ENCODE peak calls at places on chromosomes 5 and 9, in six cellular contexts. J is heart right ventricle, C is hepatocyte, Q is adipocyte, V is HAP-1, F is heart left ventricle. O is an unnamed sample.

GRCh38 chr5:34886718-34887117 is 28.6 kb downstream of the RAD1 start:
- DNase-seq in J (no peak), C (no peak), Q (no peak), V (no peak), F (no peak), O (no peak)

GRCh38 chr9:15158019-15158418 is 149.0 kb downstream of the TTC39B start:
- DNase-seq in J (no peak), C (no peak), Q (no peak), V (no peak), F (no peak), O (no peak)

GRCh38 chr5:82820958-82821880 is 256.0 kb downstream of the TMEM167A start:
- DNase-seq in J (no peak), C (no peak), Q (no peak), V (peak; percentile 62), F (no peak), O (no peak)

GRCh38 chr5:95296291-95296690 is 11.4 kb upstream of the MCTP1 start:
- DNase-seq in J (no peak), C (no peak), Q (no peak), V (no peak), F (no peak), O (no peak)

GRCh38 chr9:83933804-83934203 is 12.6 kb upstream of the KIF27 start:
- DNase-seq in J (no peak), C (peak; percentile 42), Q (peak; percentile 71), V (no peak), F (no peak), O (no peak)

GRCh38 chr9:96141666-96142065 is 160.3 kb downstream of the HSD17B3 start:
- DNase-seq in J (no peak), C (no peak), Q (no peak), V (no peak), F (no peak), O (no peak)

GRCh38 chr9:134813841-134814240 is 66.8 kb upstream of the FCN2 start:
- DNase-seq in J (no peak), C (no peak), Q (no peak), V (no peak), F (no peak), O (no peak)

GRCh38 chr5:134006119-134006514 is 1.3 kb upstream of the VDAC1 start:
- DNase-seq in J (no peak), C (no peak), Q (no peak), V (no peak), F (no peak), O (no peak)

GRCh38 chr9:23606107-23606506 is 219.9 kb downstream of the ELAVL2 start:
- DNase-seq in J (no peak), C (no peak), Q (no peak), V (no peak), F (no peak), O (no peak)

GRCh38 chr9:126558051-126558665 is 55.6 kb upstream of the LMX1B start:
- DNase-seq in J (peak; percentile 50), C (peak; percentile 77), Q (peak; percentile 71), V (peak; percentile 77), F (peak; percentile 76), O (peak; percentile 51)

DNA sequence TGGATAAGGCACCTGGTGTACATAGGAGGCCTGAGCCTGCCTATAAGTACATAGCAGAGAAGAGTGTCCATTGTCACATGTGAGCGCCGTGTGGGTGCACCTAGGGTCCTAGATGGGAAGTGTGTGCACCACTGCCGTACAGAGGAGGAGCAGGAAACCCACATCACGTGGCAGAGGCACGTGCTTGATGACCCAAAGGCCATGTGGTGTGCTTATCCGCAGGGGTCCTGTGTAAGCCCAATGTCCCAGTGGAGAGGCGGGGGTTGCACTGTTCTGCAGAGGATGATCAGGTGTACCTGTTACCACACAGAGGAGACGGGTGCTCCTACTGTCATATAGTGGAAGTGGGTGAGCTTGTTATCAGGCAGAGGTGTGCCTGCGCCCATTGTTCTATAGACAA is 354.1 kb upstream of the IRX2 start:
- DNase-seq in J (no peak), C (no peak), Q (no peak), V (peak; percentile 66), F (no peak), O (no peak)
- H3K9me3 ChIP-seq in J (no peaks in the 10 kb centered on the region), C (no peaks in the 10 kb centered on the region), Q (peaks cover 3% of the 10 kb centered on the region), V (no peaks in the 10 kb centered on the region), F (no peaks in the 10 kb centered on the region), O (no peaks in the 10 kb centered on the region)

GRCh38 chr5:150905312-150905683 is 518 bp upstream of the ZNF300 start:
- DNase-seq in J (no peak), C (no peak), Q (no peak), V (no peak), F (no peak), O (no peak)
- H3K4me3 ChIP-seq in J (peak overlapping the region; percentile 45), C (peak overlapping the region; percentile 43), Q (peak overlapping the region; percentile 91), V (no peak overlapping the region), F (peak overlapping the region; percentile 56), O (no peak overlapping the region)

DNA sequence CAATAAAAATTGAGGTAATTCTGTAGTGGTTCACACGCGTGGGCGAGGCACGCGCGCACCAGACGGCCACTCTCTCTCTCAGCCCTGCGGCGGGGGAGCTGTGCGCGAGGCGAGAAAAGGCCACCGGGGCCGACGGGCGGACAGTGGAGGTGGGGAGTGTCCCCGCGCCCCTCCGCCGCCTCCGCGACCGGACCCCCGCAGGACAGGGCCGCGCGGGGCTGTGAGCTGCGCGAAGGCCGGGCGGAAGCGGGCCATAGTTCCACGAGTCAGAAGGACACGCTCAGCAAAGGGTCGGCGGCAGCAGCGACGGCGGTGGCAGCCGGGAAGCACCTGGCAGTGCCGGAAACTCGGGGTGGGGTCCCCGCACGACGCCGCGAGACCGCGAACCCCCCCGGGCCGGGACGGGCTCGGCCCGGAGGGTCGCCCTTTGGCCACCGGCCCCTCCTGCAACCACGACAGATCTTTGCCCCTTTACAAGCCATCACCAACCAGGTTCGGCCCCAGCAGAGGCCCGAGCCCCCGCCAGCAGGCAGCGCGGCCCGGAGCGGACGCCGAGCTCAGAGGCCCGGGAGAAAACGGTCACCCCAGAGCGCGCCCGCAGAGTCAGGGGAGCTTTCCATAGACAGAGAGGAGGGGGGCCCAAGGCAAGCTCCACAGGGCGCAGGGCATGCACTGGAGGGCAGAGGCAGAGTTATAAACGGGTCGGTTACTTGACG is 60.9 kb downstream of the ZNF354C start:
- DNase-seq in J (no peak), C (no peak), Q (no peak), V (no peak), F (no peak), O (no peak)
- H3K9me3 ChIP-seq in J (no peaks in the 10 kb centered on the region), C (no peaks in the 10 kb centered on the region), Q (no peaks in the 10 kb centered on the region), V (no peaks in the 10 kb centered on the region), F (no peaks in the 10 kb centered on the region), O (no peaks in the 10 kb centered on the region)

GRCh38 chr9:136656339-136656738 is 6.4 kb upstream of the EGFL7 start:
- DNase-seq in J (no peak), C (no peak), Q (no peak), V (no peak), F (no peak), O (no peak)

GRCh38 chr9:136657975-136658848 is 4.5 kb upstream of the EGFL7 start:
- DNase-seq in J (peak; percentile 36), C (no peak), Q (no peak), V (no peak), F (peak; percentile 64), O (no peak)

GRCh38 chr9:136658849-136659535 is 3.7 kb upstream of the EGFL7 start:
- DNase-seq in J (peak; percentile 23), C (no peak), Q (no peak), V (no peak), F (no peak), O (no peak)

GRCh38 chr9:136655244-136656225 is 7.2 kb upstream of the EGFL7 start:
- DNase-seq in J (peak; percentile 73), C (no peak), Q (no peak), V (no peak), F (peak; percentile 82), O (no peak)

DNA sequence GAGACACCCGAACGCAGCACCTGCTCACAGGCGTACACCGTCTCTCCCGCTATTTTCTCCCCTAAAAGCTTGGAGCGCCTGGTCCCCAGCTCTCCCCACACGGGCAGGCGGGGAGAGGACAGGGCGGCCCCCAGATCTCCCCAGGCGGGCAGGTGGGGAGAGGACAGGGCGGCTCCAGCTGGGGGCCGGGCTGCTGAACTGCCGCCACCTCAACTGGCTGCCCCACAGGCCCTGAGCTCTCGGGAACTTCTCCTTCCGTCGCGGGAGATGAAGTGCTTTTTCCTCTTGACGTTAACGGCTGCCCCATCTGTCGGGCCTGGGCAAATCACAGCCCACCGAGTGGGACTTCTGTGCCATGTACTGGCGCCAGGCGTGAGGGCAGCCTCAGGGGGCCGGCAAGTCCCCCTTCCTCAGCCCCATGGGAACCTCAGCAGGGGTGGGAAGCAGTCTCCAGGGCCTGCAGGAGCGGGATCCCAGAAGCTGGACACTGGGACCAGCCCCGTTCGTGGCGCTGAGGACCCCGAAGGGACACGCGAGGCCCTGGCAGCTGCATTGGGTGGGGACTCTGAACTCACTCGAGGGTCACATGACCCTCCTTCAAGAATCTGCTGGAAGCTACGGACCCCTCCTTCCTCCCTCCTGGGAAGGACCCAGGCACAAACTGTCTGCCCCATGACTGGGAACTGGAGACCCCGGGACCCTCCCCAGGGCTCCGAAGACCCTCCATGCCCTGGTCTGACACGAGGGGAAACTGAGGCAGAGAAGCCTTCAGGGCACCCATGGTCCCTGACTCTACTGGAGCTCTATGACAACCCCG is 5.7 kb upstream of the EGFL7 start:
- DNase-seq in J (peak; percentile 37), C (no peak), Q (no peak), V (no peak), F (peak; percentile 72), O (no peak)
- H3K4me3 ChIP-seq in J (peak overlapping the region; percentile 80), C (no peak overlapping the region), Q (no peak overlapping the region), V (no peak overlapping the region), F (peak overlapping the region; percentile 35), O (no peak overlapping the region)

GRCh38 chr5:102080288-102080687 is 215.8 kb downstream of the SLCO4C1 start:
- DNase-seq in J (no peak), C (no peak), Q (no peak), V (no peak), F (no peak), O (no peak)

DNA sequence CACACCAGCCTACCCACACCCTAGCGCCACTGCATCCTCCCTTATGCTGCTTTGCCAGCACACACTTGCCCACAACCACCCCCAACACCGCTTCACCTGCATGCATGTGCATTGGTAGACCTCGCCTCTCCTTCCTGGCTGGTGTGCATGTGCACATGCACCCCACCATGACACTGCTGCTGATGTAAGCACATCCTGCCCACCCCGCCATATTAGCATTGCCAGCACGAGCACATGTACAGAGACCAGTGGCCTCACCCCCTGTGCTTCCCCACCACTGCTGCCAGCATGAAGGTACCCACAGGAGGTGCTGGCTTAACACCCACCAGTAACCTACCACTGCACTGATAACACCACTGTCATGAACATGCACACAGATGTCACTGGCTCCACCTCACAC is 218.2 kb downstream of the SLCO4C1 start:
- DNase-seq in J (no peak), C (no peak), Q (no peak), V (no peak), F (no peak), O (no peak)
- H3K9me3 ChIP-seq in J (no peaks in the 10 kb centered on the region), C (no peaks in the 10 kb centered on the region), Q (peaks cover 7% of the 10 kb centered on the region), V (no peaks in the 10 kb centered on the region), F (no peaks in the 10 kb centered on the region), O (no peaks in the 10 kb centered on the region)

GRCh38 chr9:37039065-37039464 is 5.0 kb upstream of the PAX5 start:
- DNase-seq in J (no peak), C (no peak), Q (no peak), V (no peak), F (no peak), O (no peak)
- H3K4me3 ChIP-seq in J (no peak overlapping the region), C (no peak overlapping the region), Q (no peak overlapping the region), V (no peak overlapping the region), F (no peak overlapping the region), O (no peak overlapping the region)

O was measured in CD4-positive, alpha-beta memory T cell.